ENCODE peak calls at places on chromosome 13, in seven cellular contexts. One of them, this sample, is unnamed.

GRCh38 chr13:113116871-113117271 is 5.7 kb upstream of the F10 start:
- DNase-seq in T-helper 1 cell: no peak
- DNase-seq in activated CD4-positive, alpha-beta T cell treated with anti-CD3 and anti-CD28 coated beads for 1 hour: no peak
- DNase-seq in IMR-90: no peak
- DNase-seq in heart right ventricle: no peak
- DNase-seq in astrocyte of the hippocampus: no peak
- DNase-seq in dermis blood vessel endothelial cell: no peak
- DNase-seq in this sample: no peak

GRCh38 chr13:113832631-113833030 is 31.2 kb downstream of the GAS6 start:
- DNase-seq in activated CD4-positive, alpha-beta T cell treated with anti-CD3 and anti-CD28 coated beads for 1 hour: no peak
- DNase-seq in IMR-90: no peak
- DNase-seq in dermis blood vessel endothelial cell: no peak
- DNase-seq in astrocyte of the hippocampus: no peak
- DNase-seq in heart right ventricle: no peak
- DNase-seq in T-helper 1 cell: no peak
- DNase-seq in this sample: no peak

GRCh38 chr13:27967203-27967735 is 1.8 kb downstream of the CDX2 start:
- DNase-seq in heart right ventricle: no peak
- DNase-seq in dermis blood vessel endothelial cell: no peak
- DNase-seq in IMR-90: no peak
- DNase-seq in T-helper 1 cell: no peak
- DNase-seq in activated CD4-positive, alpha-beta T cell treated with anti-CD3 and anti-CD28 coated beads for 1 hour: no peak
- DNase-seq in astrocyte of the hippocampus: no peak
- DNase-seq in this sample: no peak

GRCh38 chr13:102770435-102770834 is 3.2 kb downstream of the TEX30 start:
- DNase-seq in activated CD4-positive, alpha-beta T cell treated with anti-CD3 and anti-CD28 coated beads for 1 hour: no peak
- DNase-seq in IMR-90: no peak
- DNase-seq in dermis blood vessel endothelial cell: peak
- DNase-seq in heart right ventricle: no peak
- DNase-seq in astrocyte of the hippocampus: peak
- DNase-seq in T-helper 1 cell: no peak
- DNase-seq in this sample: no peak

GRCh38 chr13:58855283-58855682 is 1223.7 kb downstream of the PCDH17 start:
- DNase-seq in IMR-90: no peak
- DNase-seq in T-helper 1 cell: no peak
- DNase-seq in activated CD4-positive, alpha-beta T cell treated with anti-CD3 and anti-CD28 coated beads for 1 hour: no peak
- DNase-seq in dermis blood vessel endothelial cell: no peak
- DNase-seq in heart right ventricle: no peak
- DNase-seq in astrocyte of the hippocampus: peak
- DNase-seq in this sample: no peak

GRCh38 chr13:94550030-94550738 is 45.8 kb downstream of the TGDS start:
- DNase-seq in heart right ventricle: no peak
- DNase-seq in IMR-90: peak
- DNase-seq in dermis blood vessel endothelial cell: no peak
- DNase-seq in astrocyte of the hippocampus: no peak
- DNase-seq in activated CD4-positive, alpha-beta T cell treated with anti-CD3 and anti-CD28 coated beads for 1 hour: no peak
- DNase-seq in T-helper 1 cell: no peak
- DNase-seq in this sample: no peak

GRCh38 chr13:95784161-95784880 is 107.4 kb downstream of the DNAJC3 start:
- DNase-seq in IMR-90: peak
- DNase-seq in T-helper 1 cell: no peak
- DNase-seq in heart right ventricle: no peak
- DNase-seq in activated CD4-positive, alpha-beta T cell treated with anti-CD3 and anti-CD28 coated beads for 1 hour: no peak
- DNase-seq in dermis blood vessel endothelial cell: peak
- DNase-seq in astrocyte of the hippocampus: peak
- DNase-seq in this sample: no peak

GRCh38 chr13:23915308-23915707 is 18.0 kb upstream of the C1QTNF9B start:
- DNase-seq in astrocyte of the hippocampus: no peak
- DNase-seq in activated CD4-positive, alpha-beta T cell treated with anti-CD3 and anti-CD28 coated beads for 1 hour: no peak
- DNase-seq in dermis blood vessel endothelial cell: no peak
- DNase-seq in IMR-90: no peak
- DNase-seq in T-helper 1 cell: no peak
- DNase-seq in heart right ventricle: no peak
- DNase-seq in this sample: no peak

GRCh38 chr13:47628666-47629065 is 372.4 kb downstream of the SUCLA2 start:
- DNase-seq in dermis blood vessel endothelial cell: no peak
- DNase-seq in T-helper 1 cell: no peak
- DNase-seq in heart right ventricle: no peak
- DNase-seq in astrocyte of the hippocampus: peak
- DNase-seq in activated CD4-positive, alpha-beta T cell treated with anti-CD3 and anti-CD28 coated beads for 1 hour: no peak
- DNase-seq in IMR-90: peak
- DNase-seq in this sample: no peak

GRCh38 chr13:25756916-25757315 is 294.9 kb downstream of the SHISA2 start:
- DNase-seq in T-helper 1 cell: no peak
- DNase-seq in activated CD4-positive, alpha-beta T cell treated with anti-CD3 and anti-CD28 coated beads for 1 hour: no peak
- DNase-seq in IMR-90: no peak
- DNase-seq in astrocyte of the hippocampus: peak
- DNase-seq in heart right ventricle: no peak
- DNase-seq in dermis blood vessel endothelial cell: no peak
- DNase-seq in this sample: no peak

GRCh38 chr13:113762075-113762474 is 3.0 kb downstream of the TMEM255B start:
- DNase-seq in heart right ventricle: no peak
- DNase-seq in dermis blood vessel endothelial cell: no peak
- DNase-seq in T-helper 1 cell: no peak
- DNase-seq in activated CD4-positive, alpha-beta T cell treated with anti-CD3 and anti-CD28 coated beads for 1 hour: no peak
- DNase-seq in astrocyte of the hippocampus: no peak
- DNase-seq in IMR-90: no peak
- DNase-seq in this sample: no peak

This sample was measured in T-helper 9 cell.